ENCODE peak calls at places on chromosomes 1 and 21, in nine cellular contexts. Q, F, I, X, L, N, W, M and V are unnamed samples.

GRCh38 chr1:27154469-27154990 is 395 bp downstream of the SLC9A1 start:
- DNase-seq in Q (no peak), F (no peak), I (no peak), X (no peak), L (no peak), N (no peak), W (no peak), M (no peak), V (no peak)

GRCh38 chr1:116693759-116694482 is 26.4 kb upstream of the IGSF3 start:
- DNase-seq in Q (no peak), F (no peak), I (no peak), X (no peak), L (peak; percentile 29), N (no peak), W (peak; percentile 4), M (no peak), V (peak; percentile 58)

GRCh38 chr1:3674100-3675094 is 22.1 kb downstream of the TP73 start:
- DNase-seq in Q (no peak), F (no peak), I (no peak), X (no peak), L (no peak), N (no peak), W (no peak), M (no peak), V (no peak)

GRCh38 chr1:2252423-2252822 is 24.3 kb downstream of the SKI start:
- DNase-seq in Q (no peak), F (no peak), I (no peak), X (no peak), L (no peak), N (no peak), W (no peak), M (no peak), V (no peak)

GRCh38 chr1:13804240-13804633 is 104.2 kb downstream of the PRDM2 start:
- DNase-seq in Q (no peak), F (no peak), I (no peak), X (no peak), L (no peak), N (no peak), W (no peak), M (no peak), V (no peak)

GRCh38 chr21:34977333-34977732 is 71.8 kb downstream of the RUNX1 start:
- DNase-seq in Q (no peak), F (no peak), I (no peak), X (no peak), L (no peak), N (no peak), W (no peak), M (no peak), V (no peak)

GRCh38 chr1:2231667-2232254 is 3.6 kb downstream of the SKI start:
- DNase-seq in Q (peak; percentile 89), F (no peak), I (peak; percentile 43), X (no peak), L (peak; percentile 84), N (no peak), W (peak; percentile 61), M (peak; percentile 82), V (peak; percentile 71)

GRCh38 chr1:76154213-76154956 is 79.8 kb downstream of the ST6GALNAC3 start:
- DNase-seq in Q (peak; percentile 84), F (peak; percentile 77), I (peak; percentile 66), X (peak; percentile 60), L (peak; percentile 35), N (peak; percentile 86), W (peak; percentile 81), M (peak; percentile 77), V (peak; percentile 62)

GRCh38 chr21:19913995-19914394 is 1084.2 kb upstream of the NCAM2 start:
- DNase-seq in Q (no peak), F (no peak), I (no peak), X (no peak), L (no peak), N (no peak), W (no peak), M (no peak), V (no peak)